ENCODE peak calls at places on chromosomes 5 and 9, in eight cellular contexts. J is suprapubic skin; F is heart left ventricle; N is CD4-positive, alpha-beta memory T cell; K is tibial nerve; B is OCI-LY7; Z is small intestine; A is H9. D is an unnamed sample.

GRCh38 chr5:104088876-104089778 is 526.5 kb upstream of the NUDT12 start:
- DNase-seq in J (no peak), F (no peak), N (no peak), K (no peak), B (no peak), Z (no peak), A (no peak), D (no peak)

GRCh38 chr5:14105717-14106435 is 37.3 kb upstream of the TRIO start:
- DNase-seq in J (no peak), F (no peak), N (no peak), K (no peak), B (no peak), Z (no peak), A (no peak), D (no peak)

GRCh38 chr5:95731571-95732554 is 727 bp downstream of the RHOBTB3 start:
- DNase-seq in J (peak; percentile 86), F (peak; percentile 44), N (peak; percentile 34), K (peak; percentile 38), B (no peak), Z (peak; percentile 49), A (peak; percentile 65), D (peak; percentile 81)

GRCh38 chr9:124779368-124780059 is 2.6 kb downstream of the OLFML2A start:
- DNase-seq in J (peak; percentile 69), F (no peak), N (no peak), K (no peak), B (no peak), Z (no peak), A (peak; percentile 67), D (no peak)

GRCh38 chr9:36832232-36832795 is 201.8 kb downstream of the PAX5 start:
- DNase-seq in J (no peak), F (no peak), N (no peak), K (no peak), B (no peak), Z (no peak), A (no peak), D (no peak)

GRCh38 chr5:54964405-54964804 is 21.0 kb downstream of the ESM1 start:
- DNase-seq in J (no peak), F (no peak), N (no peak), K (no peak), B (no peak), Z (no peak), A (no peak), D (no peak)

GRCh38 chr9:89695441-89695891 is 90.7 kb downstream of the GADD45G start:
- DNase-seq in J (peak; percentile 9), F (no peak), N (no peak), K (no peak), B (no peak), Z (no peak), A (peak; percentile 77), D (no peak)

GRCh38 chr9:91386765-91387164 is 25.0 kb upstream of the AUH start:
- DNase-seq in J (no peak), F (no peak), N (no peak), K (no peak), B (no peak), Z (no peak), A (no peak), D (no peak)

GRCh38 chr5:33649801-33650482 is 209.2 kb downstream of the TARS1 start:
- DNase-seq in J (no peak), F (no peak), N (no peak), K (no peak), B (no peak), Z (no peak), A (no peak), D (no peak)

GRCh38 chr5:473344-474192 is 30.6 kb downstream of the EXOC3 start:
- DNase-seq in J (peak; percentile 84), F (no peak), N (peak; percentile 36), K (peak; percentile 13), B (no peak), Z (peak; percentile 53), A (no peak), D (no peak)

GRCh38 chr9:30622551-30622950 is 1761.9 kb upstream of the ACO1 start:
- DNase-seq in J (no peak), F (no peak), N (no peak), K (no peak), B (no peak), Z (no peak), A (no peak), D (no peak)

GRCh38 chr5:8491254-8491653 is 622.3 kb downstream of the MTRR start:
- DNase-seq in J (no peak), F (no peak), N (no peak), K (no peak), B (no peak), Z (no peak), A (no peak), D (no peak)

GRCh38 chr9:15735083-15735974 is 182.5 kb downstream of the CCDC171 start:
- DNase-seq in J (no peak), F (no peak), N (no peak), K (no peak), B (no peak), Z (no peak), A (no peak), D (no peak)

GRCh38 chr5:85049020-85049419 is 664.3 kb upstream of the EDIL3 start:
- DNase-seq in J (no peak), F (no peak), N (no peak), K (no peak), B (no peak), Z (peak; percentile 0), A (peak; percentile 50), D (no peak)

GRCh38 chr5:115455241-115455640 is 89.3 kb downstream of the FEM1C start:
- DNase-seq in J (no peak), F (no peak), N (no peak), K (no peak), B (no peak), Z (peak; percentile 97), A (no peak), D (no peak)

GRCh38 chr9:104984994-104985393 is 57.0 kb upstream of the ABCA1 start:
- DNase-seq in J (no peak), F (no peak), N (no peak), K (no peak), B (no peak), Z (no peak), A (no peak), D (no peak)

GRCh38 chr9:104982543-104982942 is 54.6 kb upstream of the ABCA1 start:
- DNase-seq in J (no peak), F (no peak), N (no peak), K (no peak), B (no peak), Z (no peak), A (no peak), D (no peak)

GRCh38 chr9:104984121-104984520 is 56.2 kb upstream of the ABCA1 start:
- DNase-seq in J (no peak), F (no peak), N (no peak), K (no peak), B (no peak), Z (no peak), A (no peak), D (no peak)

GRCh38 chr9:104984541-104984940 is 56.6 kb upstream of the ABCA1 start:
- DNase-seq in J (no peak), F (no peak), N (no peak), K (no peak), B (no peak), Z (no peak), A (no peak), D (no peak)

GRCh38 chr9:104983491-104983890 is 55.5 kb upstream of the ABCA1 start:
- DNase-seq in J (no peak), F (no peak), N (no peak), K (no peak), B (no peak), Z (no peak), A (no peak), D (no peak)
- H3K27ac ChIP-seq in J (no peak overlapping the region), F (no peak overlapping the region), N (no peak overlapping the region), K (no peak overlapping the region), B (no peak overlapping the region), Z (no peak overlapping the region), A (no peak overlapping the region), D (no peak overlapping the region)

GRCh38 chr9:118395415-118395814 is 691.2 kb downstream of the TLR4 start:
- DNase-seq in J (no peak), F (no peak), N (no peak), K (no peak), B (no peak), Z (no peak), A (no peak), D (no peak)
- H3K27ac ChIP-seq in J (no peak overlapping the region), F (no peak overlapping the region), N (no peak overlapping the region), K (no peak overlapping the region), B (no peak overlapping the region), Z (no peak overlapping the region), A (no peak overlapping the region), D (no peak overlapping the region)

GRCh38 chr9:113875917-113876805 is at the start of gene ZNF618:
- DNase-seq in J (no peak), F (peak; percentile 24), N (peak; percentile 12), K (no peak), B (peak; percentile 9), Z (peak; percentile 26), A (no peak), D (no peak)
- H3K27ac ChIP-seq in J (peak within 1 kb of the TSS; percentile 71), F (peak within 1 kb of the TSS; percentile 79), N (no peak within 1 kb of the TSS), K (peak within 1 kb of the TSS; percentile 75), B (no peak within 1 kb of the TSS), Z (no peak within 1 kb of the TSS), A (no peak within 1 kb of the TSS), D (peak within 1 kb of the TSS; percentile 84)

DNA sequence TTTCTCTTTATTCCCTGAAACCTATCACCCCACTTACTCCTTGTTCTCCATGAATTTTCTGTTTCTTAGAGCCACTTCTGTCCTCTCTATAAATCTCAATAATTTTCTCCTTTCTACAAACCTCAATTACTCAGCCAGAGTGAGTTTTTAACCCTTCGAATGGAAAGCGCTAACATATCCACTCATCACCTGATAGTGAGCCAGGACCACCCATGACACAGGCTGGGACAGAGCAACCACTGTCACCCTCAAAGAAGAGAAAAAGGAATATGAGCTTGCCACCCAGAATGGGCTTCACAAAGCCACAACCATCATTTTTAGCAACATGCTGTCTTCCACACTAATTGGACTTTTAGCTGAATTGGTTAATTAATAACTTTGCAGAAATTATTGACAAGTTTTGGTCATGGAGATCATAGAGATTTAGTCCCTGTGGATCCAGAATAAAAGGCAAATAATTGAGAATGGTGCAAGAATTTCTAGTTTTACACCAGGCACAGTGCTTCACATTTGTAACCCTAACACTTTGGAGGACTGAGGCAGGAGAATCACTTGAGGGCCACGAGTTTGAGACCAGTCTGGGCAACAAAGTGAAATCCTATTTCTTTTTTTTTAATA is 32.1 kb upstream of the SELENOP start:
- DNase-seq in J (no peak), F (no peak), N (no peak), K (no peak), B (no peak), Z (no peak), A (no peak), D (no peak)
- H3K27ac ChIP-seq in J (no peak overlapping the region), F (peak overlapping the region; percentile 69), N (no peak overlapping the region), K (no peak overlapping the region), B (no peak overlapping the region), Z (no peak overlapping the region), A (no peak overlapping the region), D (no peak overlapping the region)

DNA sequence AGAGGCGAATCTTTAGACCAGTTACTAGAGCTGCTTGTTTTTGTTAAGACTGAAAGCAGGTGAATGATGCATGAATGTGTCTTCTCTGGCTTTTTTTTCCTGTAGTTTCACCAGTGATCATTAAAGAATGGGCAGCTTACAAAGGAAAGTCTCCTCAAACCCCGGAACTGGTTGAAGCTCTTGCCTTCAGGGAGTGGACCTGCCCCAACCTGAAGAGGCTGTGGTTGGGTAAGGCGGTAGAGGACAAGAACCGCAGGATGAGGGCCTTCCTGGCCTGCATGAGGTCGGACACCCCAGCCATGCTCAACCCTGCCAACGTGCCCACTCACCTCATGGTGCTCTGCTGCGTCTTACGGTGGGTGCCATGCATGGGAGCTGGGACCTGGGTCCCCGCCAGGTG is 33.3 kb upstream of the PHF2 start:
- DNase-seq in J (no peak), F (no peak), N (no peak), K (no peak), B (no peak), Z (no peak), A (no peak), D (no peak)
- H3K27ac ChIP-seq in J (no peak overlapping the region), F (no peak overlapping the region), N (no peak overlapping the region), K (no peak overlapping the region), B (no peak overlapping the region), Z (no peak overlapping the region), A (no peak overlapping the region), D (no peak overlapping the region)

D was measured in coronary artery.